ENCODE peak calls at places on chromosomes 7 and 10, in six cellular contexts. G is SK-N-SH, F is HepG2, I is H1, E is GM12878, U is K562. M is an unnamed sample. For H3K4me1, the result is how much of the 10 kb centered on the place peaks cover.

GRCh38 chr10:111146025-111146640 is 69.3 kb downstream of the ADRA2A start:
- DNase-seq in G (no peak), F (no peak), I (no peak), E (no peak), U (no peak), M (no peak)

GRCh38 chr7:67913604-67914003 is 917.0 kb downstream of the TYW1 start:
- DNase-seq in G (no peak), F (no peak), I (no peak), E (no peak), U (no peak), M (no peak)

GRCh38 chr7:75881436-75882095 is 2.7 kb downstream of the RHBDD2 start:
- DNase-seq in G (no peak), F (no peak), I (no peak), E (no peak), U (peak), M (no peak)

GRCh38 chr10:70480254-70480861 is 1.8 kb downstream of the PALD1 start:
- DNase-seq in G (no peak), F (no peak), I (peak), E (no peak), U (no peak), M (no peak)

GRCh38 chr7:86152926-86153325 is 490.8 kb upstream of the GRM3 start:
- DNase-seq in G (no peak), F (no peak), I (no peak), E (no peak), U (no peak), M (no peak)

GRCh38 chr10:110279062-110279986 is 25.4 kb downstream of the SMNDC1 start:
- DNase-seq in G (peak), F (peak), I (no peak), E (peak), U (peak), M (peak)

GRCh38 chr10:123570898-123571515 is 95.1 kb upstream of the GPR26 start:
- DNase-seq in G (no peak), F (no peak), I (peak), E (no peak), U (no peak), M (no peak)

GRCh38 chr7:104137971-104138370 is 69.8 kb downstream of the ORC5 start:
- DNase-seq in G (no peak), F (no peak), I (no peak), E (no peak), U (no peak), M (no peak)

GRCh38 chr7:5827755-5828154 is 46.3 kb upstream of the RNF216 start:
- DNase-seq in G (peak), F (peak), I (peak), E (no peak), U (peak), M (peak)

GRCh38 chr10:84291389-84291788 is 37.0 kb upstream of the CCSER2 start:
- DNase-seq in G (no peak), F (peak), I (no peak), E (no peak), U (no peak), M (no peak)

GRCh38 chr7:33888206-33888605 is 17.1 kb upstream of the BMPER start:
- DNase-seq in G (no peak), F (no peak), I (no peak), E (no peak), U (no peak), M (no peak)

GRCh38 chr10:96377816-96378294 is 19.1 kb upstream of the OPALIN start:
- DNase-seq in G (no peak), F (peak), I (no peak), E (no peak), U (peak), M (no peak)

GRCh38 chr10:98258683-98259454 is 9.1 kb downstream of the LOXL4 start:
- DNase-seq in G (no peak), F (no peak), I (no peak), E (no peak), U (no peak), M (no peak)

GRCh38 chr7:121195859-121196588 is 132.8 kb upstream of the WNT16 start:
- DNase-seq in G (no peak), F (no peak), I (no peak), E (no peak), U (no peak), M (no peak)

GRCh38 chr7:155998328-155998691 is 186.0 kb upstream of the SHH start:
- DNase-seq in G (no peak), F (no peak), I (no peak), E (no peak), U (no peak), M (no peak)

GRCh38 chr10:49001402-49001801 is 61.8 kb upstream of the LRRC18 start:
- DNase-seq in G (peak), F (peak), I (peak), E (no peak), U (peak), M (no peak)

GRCh38 chr7:116727432-116728009 is 55.5 kb downstream of the MET start:
- DNase-seq in G (no peak), F (no peak), I (no peak), E (no peak), U (no peak), M (no peak)

GRCh38 chr10:103533827-103534226 is 40.3 kb downstream of the NEURL1 start:
- DNase-seq in G (no peak), F (no peak), I (no peak), E (no peak), U (no peak), M (no peak)

GRCh38 chr10:63252095-63252762 is 119.1 kb downstream of the NRBF2 start:
- DNase-seq in G (no peak), F (peak), I (no peak), E (no peak), U (no peak), M (no peak)

GRCh38 chr10:96292971-96293909 is 11.0 kb upstream of the DNTT start:
- DNase-seq in G (peak), F (peak), I (no peak), E (no peak), U (peak), M (peak)

GRCh38 chr7:120979765-120980499 is 8.6 kb upstream of the CPED1 start:
- DNase-seq in G (no peak), F (no peak), I (no peak), E (no peak), U (no peak), M (no peak)

GRCh38 chr7:77444123-77444522 is 28.0 kb upstream of the GSAP start:
- DNase-seq in G (no peak), F (no peak), I (no peak), E (no peak), U (no peak), M (no peak)

GRCh38 chr10:7813481-7813880 is 4.8 kb upstream of the TAF3 start:
- DNase-seq in G (no peak), F (no peak), I (no peak), E (no peak), U (peak), M (no peak)

GRCh38 chr10:122521011-122521410 is 39.5 kb upstream of the DMBT1 start:
- DNase-seq in G (no peak), F (no peak), I (no peak), E (no peak), U (no peak), M (no peak)

GRCh38 chr7:43869018-43869897 is at the start of gene MRPS24:
- DNase-seq in G (peak), F (peak), I (peak), E (peak), U (peak), M (peak)

GRCh38 chr7:149872419-149873073 is 1.2 kb upstream of the ATP6V0E2 start:
- DNase-seq in G (peak), F (peak), I (peak), E (no peak), U (peak), M (no peak)

GRCh38 chr10:94343159-94343558 is 19.6 kb downstream of the NOC3L start:
- DNase-seq in G (no peak), F (no peak), I (no peak), E (no peak), U (no peak), M (no peak)

GRCh38 chr7:155489862-155490696 is 32.1 kb downstream of the EN2 start:
- DNase-seq in G (peak), F (no peak), I (peak), E (no peak), U (no peak), M (no peak)

GRCh38 chr10:5895804-5896203 is 5.8 kb downstream of the FBH1 start:
- DNase-seq in G (no peak), F (no peak), I (no peak), E (peak), U (no peak), M (no peak)
- H3K4me1 ChIP-seq in G (under half), F (under half), I (under half), E (under half), U (under half), M (under half)

GRCh38 chr7:47937065-47937687 is 11.1 kb downstream of the PKD1L1 start:
- DNase-seq in G (no peak), F (no peak), I (no peak), E (peak), U (no peak), M (no peak)

GRCh38 chr7:47937711-47938573 is 10.3 kb downstream of the PKD1L1 start:
- DNase-seq in G (no peak), F (no peak), I (no peak), E (peak), U (no peak), M (no peak)

GRCh38 chr7:47939425-47940036 is 8.7 kb downstream of the PKD1L1 start:
- DNase-seq in G (no peak), F (no peak), I (no peak), E (no peak), U (no peak), M (no peak)

GRCh38 chr7:47940482-47941001 is 7.7 kb downstream of the PKD1L1 start:
- DNase-seq in G (no peak), F (no peak), I (no peak), E (no peak), U (no peak), M (no peak)

DNA sequence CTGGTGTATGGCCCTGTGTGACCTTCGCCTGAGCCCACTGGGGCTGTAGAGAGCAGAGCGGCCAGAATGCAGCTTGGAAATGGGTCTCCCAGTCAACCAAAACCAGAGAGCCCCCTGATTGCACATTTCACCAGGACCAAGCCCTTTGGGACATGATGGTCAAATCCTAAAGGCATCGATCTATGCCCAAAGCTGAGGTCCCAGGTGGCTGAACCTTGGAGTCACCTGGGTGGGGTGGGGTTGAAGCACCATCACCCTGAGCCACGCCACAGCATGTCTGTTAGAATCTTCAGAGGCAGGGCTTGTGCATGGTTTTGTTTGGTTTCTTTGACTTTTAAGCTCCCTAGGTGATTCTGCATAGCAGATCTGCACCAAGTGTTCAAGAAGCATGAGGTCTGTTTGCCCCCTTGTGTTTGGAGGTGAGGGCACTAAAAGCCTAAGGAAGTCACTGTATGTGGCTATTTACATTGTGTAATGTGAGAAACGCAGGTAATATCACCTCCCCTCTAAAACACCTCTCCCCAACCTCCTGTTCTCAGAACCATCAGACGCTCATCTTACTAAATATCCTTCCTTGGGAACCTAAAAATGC is 9.6 kb downstream of the PKD1L1 start:
- DNase-seq in G (no peak), F (no peak), I (no peak), E (no peak), U (no peak), M (no peak)
- TF ChIP-seq CTCF in G (peak), F (peak), I (peak), E (peak), U (no peak), M (peak)

DNA sequence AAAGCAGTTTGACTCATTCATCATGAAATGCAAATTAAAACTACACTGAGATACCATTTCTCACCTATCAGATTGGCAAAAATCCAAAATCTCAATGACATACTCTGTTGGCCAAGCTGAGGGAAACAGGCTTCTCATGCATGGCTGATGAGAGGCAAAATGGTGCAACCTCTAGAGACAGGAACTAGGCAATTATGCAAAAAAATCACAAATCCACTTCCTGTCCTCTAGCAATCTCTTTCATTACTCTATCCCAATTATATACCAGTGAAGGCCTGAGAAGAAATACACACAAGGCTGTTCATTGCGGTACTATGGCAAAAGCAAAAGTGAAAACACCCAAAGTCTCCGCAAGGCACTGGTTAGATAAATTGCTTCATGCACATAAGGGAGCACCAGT is 25.9 kb upstream of the PTPRN2 start:
- DNase-seq in G (no peak), F (no peak), I (no peak), E (peak), U (no peak), M (no peak)
- TF ChIP-seq JUND in G (no peak), F (no peak), I (no peak), E (no peak), U (no peak), M (no peak)

GRCh38 chr7:45638916-45639315 is 64.7 kb downstream of the ADCY1 start:
- DNase-seq in G (no peak), F (peak), I (no peak), E (no peak), U (no peak), M (no peak)
- H3K4me1 ChIP-seq in G (under half), F (under half), I (under half), E (under half), U (under half), M (under half)

GRCh38 chr7:142488842-142489241 is 231.0 kb upstream of the PRSS58 start:
- DNase-seq in G (no peak), F (no peak), I (no peak), E (no peak), U (no peak), M (peak)
- TF ChIP-seq CTCF in G (no peak), F (no peak), I (no peak), E (no peak), U (no peak), M (no peak)